ENCODE peak calls at places on chromosome 21, in six cellular contexts. One of them, this sample, is unnamed.
A peak's percentile ranks its signal among the peaks of the same experiment; 100 is the strongest.

GRCh38 chr21:32545948-32546441 is 39.3 kb downstream of the TCP10L start:
- DNase-seq in GM12891: no peak
- DNase-seq in H1: no peak
- DNase-seq in K562: peak; percentile 90
- DNase-seq in GM12878: no peak
- DNase-seq in HepG2: no peak
- DNase-seq in this sample: no peak

GRCh38 chr21:41653243-41653943 is 113.5 kb downstream of the RIPK4 start:
- DNase-seq in GM12891: no peak
- DNase-seq in H1: no peak
- DNase-seq in K562: no peak
- DNase-seq in GM12878: no peak
- DNase-seq in HepG2: no peak
- DNase-seq in this sample: no peak

GRCh38 chr21:39885119-39885848 is 18.0 kb downstream of the PCP4 start:
- DNase-seq in GM12891: no peak
- DNase-seq in H1: no peak
- DNase-seq in K562: no peak
- DNase-seq in GM12878: no peak
- DNase-seq in HepG2: no peak
- DNase-seq in this sample: no peak

GRCh38 chr21:19810779-19811178 is 1187.4 kb upstream of the NCAM2 start:
- DNase-seq in GM12891: no peak
- DNase-seq in H1: no peak
- DNase-seq in K562: no peak
- DNase-seq in GM12878: no peak
- DNase-seq in HepG2: no peak
- DNase-seq in this sample: no peak

GRCh38 chr21:31908106-31909031 is 35.5 kb downstream of the HUNK start:
- DNase-seq in GM12891: no peak
- DNase-seq in H1: peak; percentile 72
- DNase-seq in K562: no peak
- DNase-seq in GM12878: no peak
- DNase-seq in HepG2: peak; percentile 74
- DNase-seq in this sample: no peak

GRCh38 chr21:29719561-29719960 is 220.2 kb downstream of the GRIK1 start:
- DNase-seq in GM12891: no peak
- DNase-seq in H1: no peak
- DNase-seq in K562: no peak
- DNase-seq in GM12878: no peak
- DNase-seq in HepG2: no peak
- DNase-seq in this sample: no peak

GRCh38 chr21:37829447-37829846 is 86.8 kb downstream of the KCNJ6 start:
- DNase-seq in GM12891: no peak
- DNase-seq in H1: no peak
- DNase-seq in K562: no peak
- DNase-seq in GM12878: no peak
- DNase-seq in HepG2: peak; percentile 23
- DNase-seq in this sample: no peak

GRCh38 chr21:38716942-38717341 is 88.8 kb upstream of the ETS2 start:
- DNase-seq in GM12891: no peak
- DNase-seq in H1: no peak
- DNase-seq in K562: no peak
- DNase-seq in GM12878: no peak
- DNase-seq in HepG2: no peak
- DNase-seq in this sample: no peak

GRCh38 chr21:32044205-32044874 is 171.5 kb downstream of the HUNK start:
- DNase-seq in GM12891: no peak
- DNase-seq in H1: no peak
- DNase-seq in K562: no peak
- DNase-seq in GM12878: no peak
- DNase-seq in HepG2: no peak
- DNase-seq in this sample: no peak

GRCh38 chr21:41171210-41171609 is 3.2 kb downstream of the BACE2 start:
- DNase-seq in GM12891: no peak
- DNase-seq in H1: no peak
- DNase-seq in K562: no peak
- DNase-seq in GM12878: no peak
- DNase-seq in HepG2: no peak
- DNase-seq in this sample: no peak

GRCh38 chr21:28944296-28944695 is 48.4 kb downstream of the LTN1 start:
- DNase-seq in GM12891: no peak
- DNase-seq in H1: no peak
- DNase-seq in K562: no peak
- DNase-seq in GM12878: no peak
- DNase-seq in HepG2: peak; percentile 14
- DNase-seq in this sample: no peak

GRCh38 chr21:39637197-39637970 is 24.6 kb downstream of the B3GALT5 start:
- DNase-seq in GM12891: no peak
- DNase-seq in H1: no peak
- DNase-seq in K562: no peak
- DNase-seq in GM12878: no peak
- DNase-seq in HepG2: no peak
- DNase-seq in this sample: no peak

GRCh38 chr21:15415541-15416261 is 314.1 kb upstream of the USP25 start:
- DNase-seq in GM12891: no peak
- DNase-seq in H1: no peak
- DNase-seq in K562: no peak
- DNase-seq in GM12878: no peak
- DNase-seq in HepG2: peak; percentile 6
- DNase-seq in this sample: no peak

GRCh38 chr21:28791595-28792282 is 200.9 kb downstream of the LTN1 start:
- DNase-seq in GM12891: no peak
- DNase-seq in H1: no peak
- DNase-seq in K562: peak; percentile 20
- DNase-seq in GM12878: no peak
- DNase-seq in HepG2: no peak
- DNase-seq in this sample: no peak

GRCh38 chr21:39471598-39471997 is 19.8 kb downstream of the SH3BGR start:
- DNase-seq in GM12891: no peak
- DNase-seq in H1: no peak
- DNase-seq in K562: no peak
- DNase-seq in GM12878: no peak
- DNase-seq in HepG2: no peak
- DNase-seq in this sample: no peak

GRCh38 chr21:17725339-17725738 is 93.8 kb downstream of the C21orf91 start:
- DNase-seq in GM12891: no peak
- DNase-seq in H1: no peak
- DNase-seq in K562: no peak
- DNase-seq in GM12878: no peak
- DNase-seq in HepG2: no peak
- DNase-seq in this sample: no peak

GRCh38 chr21:31576428-31576827 is 83.1 kb upstream of the SOD1 start:
- DNase-seq in GM12891: no peak
- DNase-seq in H1: no peak
- DNase-seq in K562: no peak
- DNase-seq in GM12878: no peak
- DNase-seq in HepG2: no peak
- DNase-seq in this sample: no peak

GRCh38 chr21:16587671-16588379 is 858.0 kb downstream of the USP25 start:
- DNase-seq in GM12891: no peak
- DNase-seq in H1: no peak
- DNase-seq in K562: no peak
- DNase-seq in GM12878: no peak
- DNase-seq in HepG2: no peak
- DNase-seq in this sample: no peak

GRCh38 chr21:19844334-19844733 is 1153.9 kb upstream of the NCAM2 start:
- DNase-seq in GM12891: no peak
- DNase-seq in H1: no peak
- DNase-seq in K562: no peak
- DNase-seq in GM12878: no peak
- DNase-seq in HepG2: no peak
- DNase-seq in this sample: no peak

GRCh38 chr21:15743593-15743992 is 13.8 kb downstream of the USP25 start:
- DNase-seq in GM12891: no peak
- DNase-seq in H1: no peak
- DNase-seq in K562: peak; percentile 67
- DNase-seq in GM12878: no peak
- DNase-seq in HepG2: no peak
- DNase-seq in this sample: no peak

GRCh38 chr21:38179504-38179900 is 77.3 kb upstream of the KCNJ15 start:
- DNase-seq in GM12891: no peak
- DNase-seq in H1: no peak
- DNase-seq in K562: no peak
- DNase-seq in GM12878: no peak
- DNase-seq in HepG2: no peak
- DNase-seq in this sample: no peak

GRCh38 chr21:41317458-41317857 is 857 bp downstream of the FAM3B start:
- DNase-seq in GM12891: no peak
- DNase-seq in H1: no peak
- DNase-seq in K562: no peak
- DNase-seq in GM12878: no peak
- DNase-seq in HepG2: no peak
- DNase-seq in this sample: no peak

GRCh38 chr21:41366522-41367151 is 4.8 kb downstream of the MX2 start:
- DNase-seq in GM12891: peak; percentile 32
- DNase-seq in H1: no peak
- DNase-seq in K562: peak; percentile 45
- DNase-seq in GM12878: peak; percentile 78
- DNase-seq in HepG2: peak; percentile 94
- DNase-seq in this sample: no peak

GRCh38 chr21:41186763-41187536 is 19.0 kb downstream of the BACE2 start:
- DNase-seq in GM12891: no peak
- DNase-seq in H1: no peak
- DNase-seq in K562: peak; percentile 7
- DNase-seq in GM12878: no peak
- DNase-seq in HepG2: no peak
- DNase-seq in this sample: no peak

DNA sequence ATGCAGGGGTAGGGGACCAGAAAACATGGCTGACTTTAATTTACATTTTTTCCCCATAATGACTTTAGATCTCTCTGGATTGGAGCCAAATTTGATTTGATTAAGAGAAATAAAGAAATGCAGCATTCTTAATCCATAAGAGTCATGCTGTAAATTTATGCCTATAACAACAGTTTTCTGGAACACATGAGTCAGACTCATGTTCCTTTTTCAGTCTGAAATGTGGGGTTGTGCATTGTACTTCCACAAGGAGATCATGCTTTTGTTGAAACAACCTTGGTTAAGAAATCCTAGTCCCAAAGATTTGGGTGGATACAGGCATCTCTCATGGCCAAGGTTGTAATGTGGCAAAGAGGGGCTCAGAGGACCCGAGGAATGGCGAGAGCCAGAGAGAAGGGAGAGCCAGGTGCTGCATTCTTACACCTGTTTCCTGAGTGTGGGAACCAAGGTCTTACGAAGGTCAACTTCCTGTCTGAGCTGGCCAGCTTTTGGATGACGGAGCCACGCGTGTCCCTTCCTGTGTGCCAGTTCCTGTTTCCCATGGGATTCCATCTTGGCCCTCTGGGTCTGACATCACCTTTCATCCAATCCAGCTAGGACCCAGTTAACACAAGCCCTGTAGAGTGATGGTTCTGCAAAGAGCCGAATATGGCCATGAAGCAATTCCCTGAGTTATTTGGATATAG is 23.1 kb downstream of the CLDN14 start:
- DNase-seq in GM12891: no peak
- DNase-seq in H1: no peak
- DNase-seq in K562: no peak
- DNase-seq in GM12878: no peak
- DNase-seq in HepG2: no peak
- DNase-seq in this sample: no peak
- TF ChIP-seq POLR2A in GM12891: no peak
- TF ChIP-seq POLR2A in H1: no peak
- TF ChIP-seq POLR2A in K562: no peak
- TF ChIP-seq POLR2A in GM12878: no peak
- TF ChIP-seq POLR2A in HepG2: no peak
- TF ChIP-seq POLR2A in this sample: no peak

GRCh38 chr21:42737969-42738590 is 84.7 kb downstream of the PDE9A start:
- DNase-seq in GM12891: no peak
- DNase-seq in H1: no peak
- DNase-seq in K562: no peak
- DNase-seq in GM12878: no peak
- DNase-seq in HepG2: peak; percentile 89
- DNase-seq in this sample: no peak
- TF ChIP-seq TAF1 in GM12891: no peak
- TF ChIP-seq TAF1 in H1: no peak
- TF ChIP-seq TAF1 in K562: no peak
- TF ChIP-seq TAF1 in GM12878: no peak
- TF ChIP-seq TAF1 in HepG2: peak; percentile 31
- TF ChIP-seq TAF1 in this sample: no peak

GRCh38 chr21:45555557-45556301 is 13.5 kb upstream of the SLC19A1 start:
- DNase-seq in GM12891: peak; percentile 96
- DNase-seq in H1: peak; percentile 84
- DNase-seq in K562: peak; percentile 91
- DNase-seq in GM12878: peak; percentile 56
- DNase-seq in HepG2: peak; percentile 86
- DNase-seq in this sample: peak; percentile 94
- TF ChIP-seq POLR2A in GM12891: no peak
- TF ChIP-seq POLR2A in H1: no peak
- TF ChIP-seq POLR2A in K562: peak; percentile 59
- TF ChIP-seq POLR2A in GM12878: peak; percentile 64
- TF ChIP-seq POLR2A in HepG2: peak; percentile 46
- TF ChIP-seq POLR2A in this sample: no peak

GRCh38 chr21:33684923-33685560 is 42.7 kb downstream of the ITSN1 start:
- DNase-seq in GM12891: no peak
- DNase-seq in H1: no peak
- DNase-seq in K562: peak; percentile 10
- DNase-seq in GM12878: no peak
- DNase-seq in HepG2: peak; percentile 19
- DNase-seq in this sample: no peak

GRCh38 chr21:33687634-33688033 is 45.3 kb downstream of the ITSN1 start:
- DNase-seq in GM12891: no peak
- DNase-seq in H1: no peak
- DNase-seq in K562: no peak
- DNase-seq in GM12878: no peak
- DNase-seq in HepG2: peak; percentile 81
- DNase-seq in this sample: no peak

GRCh38 chr21:33684068-33684467 is 41.8 kb downstream of the ITSN1 start:
- DNase-seq in GM12891: no peak
- DNase-seq in H1: no peak
- DNase-seq in K562: no peak
- DNase-seq in GM12878: no peak
- DNase-seq in HepG2: no peak
- DNase-seq in this sample: no peak

GRCh38 chr21:33686386-33686785 is 44.1 kb downstream of the ITSN1 start:
- DNase-seq in GM12891: no peak
- DNase-seq in H1: no peak
- DNase-seq in K562: no peak
- DNase-seq in GM12878: no peak
- DNase-seq in HepG2: no peak
- DNase-seq in this sample: no peak

DNA sequence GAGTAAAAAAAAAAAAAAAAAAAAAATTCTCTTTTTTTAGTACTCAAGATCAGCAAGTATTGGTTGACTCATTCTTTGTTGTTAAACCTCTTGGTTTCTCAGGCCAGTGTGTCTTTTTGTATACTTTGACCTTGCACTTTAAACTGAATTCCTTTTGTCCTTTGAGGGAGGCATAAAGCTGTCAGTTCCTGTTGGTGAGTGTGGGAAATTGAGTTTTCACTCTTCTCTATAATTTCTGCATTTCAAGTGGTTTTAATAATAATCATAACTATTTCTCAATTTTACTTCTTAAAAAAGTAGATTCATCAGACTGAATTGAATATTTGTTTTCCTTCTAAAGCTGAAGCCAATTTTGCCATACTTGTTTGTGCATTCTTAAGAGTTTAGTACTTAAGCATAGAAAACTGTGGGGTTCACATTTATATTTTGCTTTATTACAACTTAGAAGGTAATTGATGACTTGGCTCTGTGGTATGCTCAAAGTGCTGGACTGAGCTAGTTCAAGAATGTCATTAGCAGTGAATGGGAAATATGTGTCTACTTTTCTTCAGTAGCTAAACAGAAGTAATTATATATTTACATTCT is 43.4 kb downstream of the ITSN1 start:
- DNase-seq in GM12891: no peak
- DNase-seq in H1: no peak
- DNase-seq in K562: no peak
- DNase-seq in GM12878: no peak
- DNase-seq in HepG2: peak; percentile 77
- DNase-seq in this sample: no peak
- TF ChIP-seq TAF1 in GM12891: no peak
- TF ChIP-seq TAF1 in H1: no peak
- TF ChIP-seq TAF1 in K562: no peak
- TF ChIP-seq TAF1 in GM12878: no peak
- TF ChIP-seq TAF1 in HepG2: no peak
- TF ChIP-seq TAF1 in this sample: no peak

This sample was measured in GM12892.